ENCODE peak calls at places on chromosomes 12 and 14, in eight cellular contexts. One of them, this sample, is unnamed.

GRCh38 chr14:56979961-56980360 is 169.7 kb upstream of the OTX2 start:
- DNase-seq in HAP-1: no peak
- DNase-seq in endothelial cell of umbilical vein: no peak
- DNase-seq in iPS DF 6.9: no peak
- DNase-seq in fibroblast of mammary gland: no peak
- DNase-seq in astrocyte: no peak
- DNase-seq in mammary epithelial cell: no peak
- DNase-seq in SJSA1: no peak
- DNase-seq in this sample: no peak

GRCh38 chr12:116426391-116427136 is 132.6 kb upstream of the MAP1LC3B2 start:
- DNase-seq in HAP-1: peak
- DNase-seq in fibroblast of mammary gland: peak
- DNase-seq in iPS DF 6.9: no peak
- DNase-seq in endothelial cell of umbilical vein: peak
- DNase-seq in astrocyte: peak
- DNase-seq in SJSA1: peak
- DNase-seq in mammary epithelial cell: peak
- DNase-seq in this sample: peak

GRCh38 chr12:80053048-80053790 is 46.1 kb upstream of the OTOGL start:
- DNase-seq in mammary epithelial cell: peak
- DNase-seq in iPS DF 6.9: no peak
- DNase-seq in fibroblast of mammary gland: peak
- DNase-seq in HAP-1: no peak
- DNase-seq in endothelial cell of umbilical vein: peak
- DNase-seq in astrocyte: peak
- DNase-seq in SJSA1: no peak
- DNase-seq in this sample: no peak

GRCh38 chr12:11759894-11760293 is 110.4 kb downstream of the ETV6 start:
- DNase-seq in mammary epithelial cell: peak
- DNase-seq in astrocyte: no peak
- DNase-seq in HAP-1: no peak
- DNase-seq in iPS DF 6.9: no peak
- DNase-seq in endothelial cell of umbilical vein: no peak
- DNase-seq in SJSA1: no peak
- DNase-seq in fibroblast of mammary gland: no peak
- DNase-seq in this sample: no peak

GRCh38 chr14:64478634-64479250 is 13.4 kb downstream of the AKAP5 start:
- DNase-seq in endothelial cell of umbilical vein: peak
- DNase-seq in SJSA1: no peak
- DNase-seq in iPS DF 6.9: no peak
- DNase-seq in astrocyte: no peak
- DNase-seq in HAP-1: no peak
- DNase-seq in mammary epithelial cell: peak
- DNase-seq in fibroblast of mammary gland: peak
- DNase-seq in this sample: no peak

GRCh38 chr12:40202095-40203059 is 22.4 kb upstream of the LRRK2 start:
- DNase-seq in HAP-1: no peak
- DNase-seq in endothelial cell of umbilical vein: peak
- DNase-seq in SJSA1: no peak
- DNase-seq in mammary epithelial cell: no peak
- DNase-seq in astrocyte: no peak
- DNase-seq in fibroblast of mammary gland: no peak
- DNase-seq in iPS DF 6.9: no peak
- DNase-seq in this sample: no peak

GRCh38 chr12:132582582-132583279 is 27.7 kb downstream of the LRCOL1 start:
- DNase-seq in mammary epithelial cell: no peak
- DNase-seq in endothelial cell of umbilical vein: no peak
- DNase-seq in HAP-1: no peak
- DNase-seq in iPS DF 6.9: no peak
- DNase-seq in astrocyte: no peak
- DNase-seq in SJSA1: no peak
- DNase-seq in fibroblast of mammary gland: no peak
- DNase-seq in this sample: no peak

GRCh38 chr12:107118624-107119023 is 25.3 kb upstream of the CRY1 start:
- DNase-seq in mammary epithelial cell: no peak
- DNase-seq in endothelial cell of umbilical vein: no peak
- DNase-seq in astrocyte: no peak
- DNase-seq in HAP-1: no peak
- DNase-seq in fibroblast of mammary gland: no peak
- DNase-seq in SJSA1: no peak
- DNase-seq in iPS DF 6.9: no peak
- DNase-seq in this sample: no peak

GRCh38 chr14:36604757-36605505 is 22.5 kb upstream of the NKX2-8 start:
- DNase-seq in fibroblast of mammary gland: peak
- DNase-seq in mammary epithelial cell: peak
- DNase-seq in SJSA1: no peak
- DNase-seq in astrocyte: peak
- DNase-seq in endothelial cell of umbilical vein: peak
- DNase-seq in iPS DF 6.9: no peak
- DNase-seq in HAP-1: peak
- DNase-seq in this sample: peak

GRCh38 chr12:59937148-59937547 is 341.3 kb downstream of the SLC16A7 start:
- DNase-seq in mammary epithelial cell: no peak
- DNase-seq in SJSA1: no peak
- DNase-seq in fibroblast of mammary gland: no peak
- DNase-seq in iPS DF 6.9: no peak
- DNase-seq in HAP-1: no peak
- DNase-seq in astrocyte: peak
- DNase-seq in endothelial cell of umbilical vein: no peak
- DNase-seq in this sample: no peak

GRCh38 chr14:76104802-76105355 is 46.8 kb upstream of the GPATCH2L start:
- DNase-seq in HAP-1: no peak
- DNase-seq in astrocyte: no peak
- DNase-seq in SJSA1: no peak
- DNase-seq in iPS DF 6.9: no peak
- DNase-seq in mammary epithelial cell: no peak
- DNase-seq in endothelial cell of umbilical vein: no peak
- DNase-seq in fibroblast of mammary gland: no peak
- DNase-seq in this sample: no peak

GRCh38 chr14:23061995-23062394 is 4.7 kb upstream of the CDH24 start:
- DNase-seq in endothelial cell of umbilical vein: peak
- DNase-seq in HAP-1: no peak
- DNase-seq in SJSA1: peak
- DNase-seq in astrocyte: peak
- DNase-seq in mammary epithelial cell: peak
- DNase-seq in iPS DF 6.9: no peak
- DNase-seq in fibroblast of mammary gland: peak
- DNase-seq in this sample: peak

GRCh38 chr12:121767525-121768016 is 25.9 kb downstream of the RHOF start:
- DNase-seq in HAP-1: no peak
- DNase-seq in iPS DF 6.9: no peak
- DNase-seq in astrocyte: peak
- DNase-seq in fibroblast of mammary gland: peak
- DNase-seq in mammary epithelial cell: no peak
- DNase-seq in SJSA1: peak
- DNase-seq in endothelial cell of umbilical vein: no peak
- DNase-seq in this sample: no peak

GRCh38 chr12:69936214-69936731 is 111.2 kb downstream of the MYRFL start:
- DNase-seq in astrocyte: no peak
- DNase-seq in mammary epithelial cell: peak
- DNase-seq in SJSA1: no peak
- DNase-seq in iPS DF 6.9: peak
- DNase-seq in fibroblast of mammary gland: no peak
- DNase-seq in endothelial cell of umbilical vein: no peak
- DNase-seq in HAP-1: no peak
- DNase-seq in this sample: peak

GRCh38 chr12:122878780-122879612 is 16.9 kb downstream of the VPS37B start:
- DNase-seq in HAP-1: no peak
- DNase-seq in mammary epithelial cell: no peak
- DNase-seq in endothelial cell of umbilical vein: no peak
- DNase-seq in SJSA1: no peak
- DNase-seq in fibroblast of mammary gland: no peak
- DNase-seq in iPS DF 6.9: no peak
- DNase-seq in astrocyte: no peak
- DNase-seq in this sample: no peak

GRCh38 chr14:105139212-105139825 is 29.3 kb downstream of the JAG2 start:
- DNase-seq in mammary epithelial cell: no peak
- DNase-seq in fibroblast of mammary gland: no peak
- DNase-seq in SJSA1: no peak
- DNase-seq in endothelial cell of umbilical vein: no peak
- DNase-seq in HAP-1: no peak
- DNase-seq in astrocyte: no peak
- DNase-seq in iPS DF 6.9: no peak
- DNase-seq in this sample: no peak

GRCh38 chr12:131831021-131831571 is 2.9 kb downstream of the MMP17 start:
- DNase-seq in fibroblast of mammary gland: peak
- DNase-seq in endothelial cell of umbilical vein: no peak
- DNase-seq in iPS DF 6.9: no peak
- DNase-seq in astrocyte: no peak
- DNase-seq in SJSA1: peak
- DNase-seq in HAP-1: no peak
- DNase-seq in mammary epithelial cell: peak
- DNase-seq in this sample: peak

GRCh38 chr12:130948136-130948535 is 5.6 kb upstream of the ADGRD1 start:
- DNase-seq in fibroblast of mammary gland: no peak
- DNase-seq in SJSA1: no peak
- DNase-seq in iPS DF 6.9: peak
- DNase-seq in HAP-1: no peak
- DNase-seq in astrocyte: no peak
- DNase-seq in endothelial cell of umbilical vein: no peak
- DNase-seq in mammary epithelial cell: no peak
- DNase-seq in this sample: no peak

GRCh38 chr12:46752396-46752795 is 73.4 kb downstream of the SLC38A4 start:
- DNase-seq in mammary epithelial cell: peak
- DNase-seq in SJSA1: no peak
- DNase-seq in fibroblast of mammary gland: no peak
- DNase-seq in astrocyte: no peak
- DNase-seq in iPS DF 6.9: no peak
- DNase-seq in HAP-1: no peak
- DNase-seq in endothelial cell of umbilical vein: no peak
- DNase-seq in this sample: no peak

GRCh38 chr12:95147836-95148235 is 69.4 kb downstream of the FGD6 start:
- DNase-seq in astrocyte: no peak
- DNase-seq in iPS DF 6.9: no peak
- DNase-seq in HAP-1: no peak
- DNase-seq in SJSA1: no peak
- DNase-seq in mammary epithelial cell: peak
- DNase-seq in fibroblast of mammary gland: no peak
- DNase-seq in endothelial cell of umbilical vein: no peak
- DNase-seq in this sample: no peak

GRCh38 chr14:89408907-89409675 is 7.9 kb downstream of the FOXN3 start:
- DNase-seq in SJSA1: no peak
- DNase-seq in fibroblast of mammary gland: no peak
- DNase-seq in iPS DF 6.9: no peak
- DNase-seq in endothelial cell of umbilical vein: no peak
- DNase-seq in astrocyte: no peak
- DNase-seq in mammary epithelial cell: peak
- DNase-seq in HAP-1: no peak
- DNase-seq in this sample: no peak

GRCh38 chr14:54354096-54354495 is 42.7 kb upstream of the CDKN3 start:
- DNase-seq in astrocyte: no peak
- DNase-seq in HAP-1: no peak
- DNase-seq in SJSA1: no peak
- DNase-seq in mammary epithelial cell: peak
- DNase-seq in endothelial cell of umbilical vein: no peak
- DNase-seq in fibroblast of mammary gland: no peak
- DNase-seq in iPS DF 6.9: no peak
- DNase-seq in this sample: peak

GRCh38 chr12:128268348-128268725 is 1.4 kb downstream of the TMEM132C start:
- DNase-seq in HAP-1: no peak
- DNase-seq in endothelial cell of umbilical vein: no peak
- DNase-seq in mammary epithelial cell: no peak
- DNase-seq in iPS DF 6.9: no peak
- DNase-seq in fibroblast of mammary gland: no peak
- DNase-seq in SJSA1: no peak
- DNase-seq in astrocyte: no peak
- DNase-seq in this sample: no peak

GRCh38 chr12:131943389-131943788 is 6.4 kb upstream of the EP400 start:
- DNase-seq in fibroblast of mammary gland: no peak
- DNase-seq in iPS DF 6.9: no peak
- DNase-seq in mammary epithelial cell: no peak
- DNase-seq in SJSA1: no peak
- DNase-seq in endothelial cell of umbilical vein: no peak
- DNase-seq in astrocyte: no peak
- DNase-seq in HAP-1: no peak
- DNase-seq in this sample: no peak

GRCh38 chr14:87066221-87066817 is 926.7 kb downstream of the GALC start:
- DNase-seq in endothelial cell of umbilical vein: no peak
- DNase-seq in HAP-1: no peak
- DNase-seq in iPS DF 6.9: no peak
- DNase-seq in fibroblast of mammary gland: peak
- DNase-seq in SJSA1: no peak
- DNase-seq in mammary epithelial cell: peak
- DNase-seq in astrocyte: no peak
- DNase-seq in this sample: no peak

GRCh38 chr14:58637040-58637390 is 747 bp upstream of the DACT1 start:
- DNase-seq in HAP-1: peak
- DNase-seq in fibroblast of mammary gland: peak
- DNase-seq in SJSA1: peak
- DNase-seq in astrocyte: peak
- DNase-seq in mammary epithelial cell: peak
- DNase-seq in endothelial cell of umbilical vein: no peak
- DNase-seq in iPS DF 6.9: no peak
- DNase-seq in this sample: peak
- H3K4me3 ChIP-seq in HAP-1: peak
- H3K4me3 ChIP-seq in fibroblast of mammary gland: peak
- H3K4me3 ChIP-seq in SJSA1: peak
- H3K4me3 ChIP-seq in astrocyte: peak
- H3K4me3 ChIP-seq in mammary epithelial cell: peak
- H3K4me3 ChIP-seq in endothelial cell of umbilical vein: peak
- H3K4me3 ChIP-seq in iPS DF 6.9: peak
- H3K4me3 ChIP-seq in this sample: peak

GRCh38 chr14:52550661-52551060 is 1.6 kb downstream of the TXNDC16 start:
- DNase-seq in fibroblast of mammary gland: no peak
- DNase-seq in astrocyte: no peak
- DNase-seq in endothelial cell of umbilical vein: no peak
- DNase-seq in iPS DF 6.9: no peak
- DNase-seq in SJSA1: no peak
- DNase-seq in HAP-1: no peak
- DNase-seq in mammary epithelial cell: no peak
- DNase-seq in this sample: no peak
- H3K4me3 ChIP-seq in fibroblast of mammary gland: no peak
- H3K4me3 ChIP-seq in astrocyte: no peak
- H3K4me3 ChIP-seq in endothelial cell of umbilical vein: no peak
- H3K4me3 ChIP-seq in iPS DF 6.9: no peak
- H3K4me3 ChIP-seq in SJSA1: no peak
- H3K4me3 ChIP-seq in HAP-1: peak
- H3K4me3 ChIP-seq in mammary epithelial cell: peak
- H3K4me3 ChIP-seq in this sample: no peak

DNA sequence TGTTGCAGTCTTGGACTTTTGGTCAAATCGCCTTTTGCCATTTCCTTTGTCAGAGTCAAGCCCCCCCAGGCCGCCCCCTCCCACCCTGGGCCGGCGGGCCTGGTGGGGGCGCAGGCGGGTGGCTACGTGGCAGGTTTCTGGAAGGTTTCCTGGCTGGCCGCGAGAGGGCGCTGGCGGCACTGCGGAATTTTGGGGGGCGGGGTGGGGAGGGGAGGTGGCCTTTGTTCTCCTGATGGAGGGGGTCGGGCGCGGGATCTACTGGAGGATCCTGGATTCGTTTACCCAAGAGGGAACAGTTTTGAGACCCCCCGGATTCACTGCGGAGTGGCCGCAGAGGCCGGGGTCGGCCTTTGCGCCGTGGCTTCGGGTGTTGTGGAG is 1.2 kb downstream of the MEG3 start:
- DNase-seq in mammary epithelial cell: no peak
- DNase-seq in astrocyte: no peak
- DNase-seq in endothelial cell of umbilical vein: peak
- DNase-seq in SJSA1: no peak
- DNase-seq in iPS DF 6.9: no peak
- DNase-seq in HAP-1: no peak
- DNase-seq in fibroblast of mammary gland: no peak
- DNase-seq in this sample: no peak
- H3K4me3 ChIP-seq in mammary epithelial cell: peak
- H3K4me3 ChIP-seq in astrocyte: peak
- H3K4me3 ChIP-seq in endothelial cell of umbilical vein: peak
- H3K4me3 ChIP-seq in SJSA1: peak
- H3K4me3 ChIP-seq in iPS DF 6.9: no peak
- H3K4me3 ChIP-seq in HAP-1: no peak
- H3K4me3 ChIP-seq in fibroblast of mammary gland: peak
- H3K4me3 ChIP-seq in this sample: no peak

GRCh38 chr12:112977641-112978040 is 678 bp upstream of the OAS2 start:
- DNase-seq in HAP-1: no peak
- DNase-seq in endothelial cell of umbilical vein: no peak
- DNase-seq in astrocyte: no peak
- DNase-seq in iPS DF 6.9: no peak
- DNase-seq in mammary epithelial cell: no peak
- DNase-seq in SJSA1: no peak
- DNase-seq in fibroblast of mammary gland: peak
- DNase-seq in this sample: no peak
- H3K4me3 ChIP-seq in HAP-1: no peak
- H3K4me3 ChIP-seq in endothelial cell of umbilical vein: no peak
- H3K4me3 ChIP-seq in astrocyte: no peak
- H3K4me3 ChIP-seq in iPS DF 6.9: no peak
- H3K4me3 ChIP-seq in mammary epithelial cell: no peak
- H3K4me3 ChIP-seq in SJSA1: no peak
- H3K4me3 ChIP-seq in fibroblast of mammary gland: no peak
- H3K4me3 ChIP-seq in this sample: no peak